ENCODE peak calls at places on chromosomes 2 and 18, in five cellular contexts. C is stomach, Y is breast epithelium, D is HCT116, H is transverse colon. X is an unnamed sample.

GRCh38 chr2:163348843-163349395 is 386.9 kb downstream of the FIGN start:
- DNase-seq in D (peak; percentile 67), Y (no peak), H (peak; percentile 19), C (no peak), X (no peak)

GRCh38 chr2:160293401-160293911 is 93.4 kb upstream of the ITGB6 start:
- DNase-seq in D (no peak), C (no peak), H (no peak), Y (no peak), X (no peak)

GRCh38 chr2:195818521-195818920 is 161.5 kb downstream of the SLC39A10 start:
- DNase-seq in H (peak; percentile 9), Y (no peak), D (no peak), C (no peak), X (no peak)

GRCh38 chr2:18378020-18378653 is 182.3 kb downstream of the RDH14 start:
- DNase-seq in D (peak; percentile 19), H (no peak), Y (no peak), C (no peak), X (no peak)

GRCh38 chr2:68822207-68822872 is 48.9 kb downstream of the BMP10 start:
- DNase-seq in C (no peak), H (no peak), D (no peak), Y (no peak), X (no peak)

GRCh38 chr2:96342085-96342484 is 6.5 kb downstream of the NCAPH start:
- DNase-seq in H (no peak), Y (no peak), D (no peak), C (no peak), X (no peak)

GRCh38 chr2:100011272-100011711 is 131.1 kb downstream of the AFF3 start:
- DNase-seq in C (no peak), H (no peak), D (no peak), Y (no peak), X (no peak)

GRCh38 chr18:21270453-21270852 is 28.4 kb downstream of the GREB1L start:
- DNase-seq in C (no peak), Y (no peak), H (no peak), D (no peak), X (no peak)

GRCh38 chr2:189633392-189633811 is 27.9 kb upstream of the ASNSD1 start:
- DNase-seq in D (no peak), C (no peak), Y (no peak), H (no peak), X (no peak)

GRCh38 chr2:47178359-47178758 is 23.3 kb upstream of the STPG4 start:
- DNase-seq in Y (no peak), H (no peak), C (no peak), D (no peak), X (no peak)

GRCh38 chr2:69916151-69916550 is 1.2 kb downstream of the MXD1 start:
- DNase-seq in H (no peak), Y (no peak), D (no peak), C (no peak), X (no peak)

GRCh38 chr2:24339856-24340262 is 20.5 kb downstream of the ITSN2 start:
- DNase-seq in C (no peak), H (no peak), D (no peak), Y (no peak), X (no peak)
- H3K27ac ChIP-seq in C (no peak overlapping the region), H (no peak overlapping the region), D (no peak overlapping the region), Y (no peak overlapping the region), X (no peak overlapping the region)

DNA sequence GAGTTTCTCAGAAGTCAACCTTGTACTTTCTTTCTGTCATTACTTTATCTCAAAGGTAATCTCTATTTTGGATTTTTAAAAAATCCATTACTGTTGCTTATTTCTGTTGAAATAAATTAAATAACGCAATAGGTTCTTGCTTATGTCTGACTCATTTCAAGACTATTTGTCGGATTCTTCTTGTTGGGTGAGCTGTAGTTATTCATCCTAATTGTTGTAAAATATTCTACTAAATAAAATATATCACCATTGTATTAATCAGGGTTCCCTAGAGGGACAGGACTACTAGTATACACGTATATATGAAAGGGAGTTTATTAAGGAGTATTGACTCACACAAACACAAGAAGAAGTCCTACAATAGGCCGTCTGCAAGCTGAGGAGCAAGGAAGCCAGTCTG is 403.9 kb upstream of the CYRIA start:
- DNase-seq in Y (no peak), H (no peak), D (no peak), C (no peak), X (no peak)
- H3K4me3 ChIP-seq in Y (no peak overlapping the region), H (no peak overlapping the region), D (no peak overlapping the region), C (no peak overlapping the region), X (no peak overlapping the region)

DNA sequence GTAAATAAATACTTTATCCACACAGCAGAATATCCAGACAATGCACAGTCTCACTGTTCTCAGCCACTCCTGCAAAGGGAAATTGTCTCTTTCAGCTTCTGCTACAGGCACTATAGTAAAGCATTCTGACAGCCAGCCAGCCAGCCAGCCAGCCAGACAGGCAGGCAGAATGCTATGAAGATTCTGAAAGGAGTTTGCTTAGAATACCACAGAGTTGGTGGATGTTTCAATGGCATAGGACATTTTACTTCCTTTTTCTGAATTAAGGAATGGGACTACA is 116.1 kb upstream of the CYP26B1 start:
- DNase-seq in H (no peak), Y (no peak), C (no peak), D (no peak), X (no peak)
- TF ChIP-seq POLR2AphosphoS5 in H (no peak), Y (no peak), C (no peak), D (no peak), X (no peak)

GRCh38 chr2:61439241-61440002 is 31.5 kb downstream of the USP34 start:
- DNase-seq in C (peak; percentile 44), Y (no peak), D (no peak), H (no peak), X (no peak)
- H3K27ac ChIP-seq in C (no peak overlapping the region), Y (no peak overlapping the region), D (no peak overlapping the region), H (no peak overlapping the region), X (peak overlapping the region; percentile 50)